ENCODE peak calls at places on chromosomes 11 and 22, in eight cellular contexts. W is HCT116; S is K562; L is neural progenitor cell; G is heart right ventricle; C is bronchial epithelial cell; A is OCI-LY7; O is CD8-positive, alpha-beta memory T cell. N is an unnamed sample.

GRCh38 chr22:26553056-26553752 is 36.7 kb downstream of the TPST2 start:
- DNase-seq in C (peak; percentile 73), L (no peak), A (peak; percentile 34), G (no peak), W (no peak), O (no peak), S (no peak), N (peak; percentile 80)

GRCh38 chr11:24298126-24298525 is 198.7 kb upstream of the LUZP2 start:
- DNase-seq in A (no peak), W (no peak), O (no peak), C (peak; percentile 7), S (no peak), L (no peak), G (no peak), N (no peak)

GRCh38 chr22:20429254-20430100 is 8.1 kb downstream of the SCARF2 start:
- DNase-seq in G (no peak), A (peak; percentile 65), L (peak; percentile 87), W (no peak), S (peak; percentile 100), C (peak; percentile 7), O (peak; percentile 87), N (no peak)

GRCh38 chr11:110778351-110778750 is 66.1 kb upstream of the ARHGAP20 start:
- DNase-seq in L (no peak), A (peak; percentile 35), S (no peak), G (no peak), C (no peak), W (no peak), O (no peak), N (no peak)

GRCh38 chr11:2135018-2135569 is 4.1 kb downstream of the IGF2 start:
- DNase-seq in O (peak; percentile 32), C (no peak), G (no peak), L (no peak), W (no peak), S (no peak), A (no peak), N (no peak)

GRCh38 chr11:43585877-43586608 is 94.5 kb upstream of the HSD17B12 start:
- DNase-seq in C (no peak), G (no peak), W (no peak), A (no peak), O (no peak), L (no peak), S (no peak), N (no peak)

GRCh38 chr22:17143101-17143500 is 16.0 kb downstream of the HDHD5 start:
- DNase-seq in O (no peak), S (no peak), L (no peak), A (no peak), G (no peak), W (no peak), C (no peak), N (no peak)

GRCh38 chr22:49968313-49968830 is 7.8 kb downstream of the PIM3 start:
- DNase-seq in L (no peak), O (peak; percentile 45), C (no peak), S (no peak), A (no peak), W (no peak), G (no peak), N (no peak)

GRCh38 chr22:43260818-43261217 is 73.9 kb upstream of the TTLL12 start:
- DNase-seq in S (no peak), W (no peak), C (no peak), O (no peak), G (no peak), L (no peak), A (no peak), N (peak; percentile 34)

GRCh38 chr11:83459802-83460201 is 173.6 kb upstream of the CCDC90B start:
- DNase-seq in W (no peak), G (no peak), L (no peak), S (no peak), C (peak; percentile 73), A (no peak), O (no peak), N (no peak)

GRCh38 chr11:113875414-113876073 is at the start of gene USP28:
- DNase-seq in O (peak; percentile 82), S (peak; percentile 98), G (peak; percentile 97), L (peak; percentile 99), W (peak; percentile 85), C (peak; percentile 76), A (peak; percentile 97), N (peak; percentile 94)

GRCh38 chr11:76543006-76543703 is 98.3 kb downstream of the EMSY start:
- DNase-seq in S (peak; percentile 12), O (no peak), L (no peak), C (peak; percentile 72), W (no peak), A (no peak), G (no peak), N (no peak)

GRCh38 chr11:15189646-15190365 is 75.1 kb downstream of the INSC start:
- DNase-seq in L (no peak), C (peak; percentile 52), G (no peak), O (no peak), A (no peak), S (no peak), W (no peak), N (no peak)

GRCh38 chr22:50526849-50527801 is 1.7 kb upstream of the SCO2 start:
- DNase-seq in G (peak; percentile 64), C (peak; percentile 29), L (peak; percentile 24), S (peak; percentile 77), W (no peak), O (no peak), A (peak; percentile 60), N (no peak)

GRCh38 chr11:2795491-2795991 is 90.0 kb downstream of the CDKN1C start:
- DNase-seq in O (peak; percentile 27), L (no peak), A (no peak), S (no peak), W (no peak), C (no peak), G (no peak), N (no peak)

GRCh38 chr11:116835791-116836647 is 1.4 kb downstream of the APOA1 start:
- DNase-seq in S (peak; percentile 84), W (peak; percentile 88), A (peak; percentile 89), L (peak; percentile 96), C (peak; percentile 78), G (peak; percentile 83), O (peak; percentile 89), N (peak; percentile 89)
- H3K4me3 ChIP-seq in S (peak overlapping the region; percentile 24), W (peak overlapping the region; percentile 26), A (peak overlapping the region; percentile 41), L (peak overlapping the region; percentile 46), C (peak overlapping the region; percentile 27), G (peak overlapping the region; percentile 42), O (peak overlapping the region; percentile 78), N (peak overlapping the region; percentile 54)

GRCh38 chr22:24305260-24305692 is 34.6 kb downstream of the SPECC1L start:
- DNase-seq in S (no peak), C (peak; percentile 46), G (no peak), O (no peak), W (no peak), A (no peak), L (no peak), N (peak; percentile 51)

GRCh38 chr22:24304067-24304675 is 33.5 kb downstream of the SPECC1L start:
- DNase-seq in S (no peak), L (no peak), G (no peak), O (no peak), W (no peak), A (no peak), C (peak; percentile 20), N (no peak)

GRCh38 chr22:24302591-24302990 is 32.0 kb downstream of the SPECC1L start:
- DNase-seq in A (no peak), L (no peak), C (no peak), O (no peak), S (no peak), G (no peak), W (no peak), N (no peak)

GRCh38 chr22:24303007-24303406 is 32.4 kb downstream of the SPECC1L start:
- DNase-seq in A (no peak), C (peak; percentile 66), O (no peak), L (no peak), W (no peak), S (no peak), G (no peak), N (no peak)
- H3K36me3 ChIP-seq in A (peaks cover 64% of the 10 kb centered on the region), C (peaks cover 3% of the 10 kb centered on the region), O (peaks cover 7% of the 10 kb centered on the region), L (peaks cover 18% of the 10 kb centered on the region), W (peaks cover 37% of the 10 kb centered on the region), S (peaks cover 32% of the 10 kb centered on the region), G (no peaks in the 10 kb centered on the region), N (peaks cover 21% of the 10 kb centered on the region)

DNA sequence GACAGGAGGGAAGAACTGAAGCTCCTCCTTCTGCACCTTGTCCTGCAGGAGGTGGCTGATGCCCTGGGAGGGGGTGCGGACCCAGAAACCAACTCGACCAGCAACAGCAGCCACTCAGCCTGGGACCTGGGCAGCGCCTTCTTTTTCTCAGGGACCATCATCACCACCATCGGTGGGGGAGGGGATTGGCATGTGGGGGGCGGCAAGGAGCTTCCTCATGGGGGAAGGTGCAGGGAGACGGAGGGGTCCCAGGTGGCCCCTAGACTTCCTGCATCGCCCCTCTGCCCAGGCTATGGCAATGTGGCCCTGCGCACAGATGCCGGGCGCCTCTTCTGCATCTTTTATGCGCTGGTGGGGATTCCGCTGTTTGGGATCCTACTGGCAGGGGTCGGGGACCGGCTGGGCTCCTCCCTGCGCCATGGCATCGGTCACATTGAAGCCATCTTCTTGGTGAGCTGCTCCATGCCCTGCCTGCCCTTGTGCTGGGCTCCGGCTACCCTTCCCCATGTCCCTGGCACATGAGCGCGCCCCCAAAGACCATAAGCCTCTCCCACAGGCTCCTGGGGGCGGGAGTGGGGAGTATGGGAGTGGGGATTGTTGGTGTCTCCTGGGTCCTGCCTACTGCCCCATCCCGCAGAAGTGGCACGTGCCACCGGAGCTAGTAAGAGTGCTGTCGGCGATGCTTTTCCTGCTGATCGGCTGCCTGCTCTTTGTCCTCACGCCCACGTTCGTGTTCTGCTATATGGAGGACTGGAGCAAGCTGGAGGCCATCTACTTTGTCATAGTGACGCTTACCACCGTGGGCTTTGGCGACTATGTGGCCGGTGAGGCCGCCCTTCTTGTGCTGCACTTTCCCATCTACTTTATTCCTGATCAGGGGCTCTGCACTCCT is 3.1 kb upstream of the CATSPERZ start:
- DNase-seq in O (no peak), S (no peak), A (no peak), L (no peak), G (no peak), W (no peak), C (no peak), N (no peak)
- H3K4me3 ChIP-seq in O (no peak overlapping the region), S (no peak overlapping the region), A (no peak overlapping the region), L (no peak overlapping the region), G (no peak overlapping the region), W (no peak overlapping the region), C (no peak overlapping the region), N (no peak overlapping the region)

GRCh38 chr22:37855462-37855861 is 6.2 kb downstream of the EIF3L start:
- DNase-seq in L (no peak), W (no peak), A (no peak), G (no peak), S (no peak), O (no peak), C (peak; percentile 25), N (no peak)

GRCh38 chr22:37849089-37849751 is at the start of gene EIF3L:
- DNase-seq in G (peak; percentile 90), C (peak; percentile 84), O (peak; percentile 91), A (peak; percentile 92), S (peak; percentile 90), L (peak; percentile 90), W (peak; percentile 79), N (peak; percentile 81)

GRCh38 chr22:37852418-37852817 is 3.2 kb downstream of the EIF3L start:
- DNase-seq in C (no peak), L (no peak), O (no peak), W (no peak), S (no peak), A (no peak), G (no peak), N (no peak)

GRCh38 chr22:37850801-37851200 is 1.6 kb downstream of the EIF3L start:
- DNase-seq in W (no peak), G (no peak), L (no peak), S (no peak), A (no peak), C (no peak), O (no peak), N (no peak)

GRCh38 chr22:37854946-37855345 is 5.7 kb downstream of the EIF3L start:
- DNase-seq in L (no peak), S (no peak), A (no peak), C (no peak), O (no peak), W (no peak), G (no peak), N (no peak)
- H3K36me3 ChIP-seq in L (peaks cover 16% of the 10 kb centered on the region), S (peaks cover 85% of the 10 kb centered on the region), A (peaks cover 89% of the 10 kb centered on the region), C (peaks cover 22% of the 10 kb centered on the region), O (peaks cover 43% of the 10 kb centered on the region), W (peaks cover 69% of the 10 kb centered on the region), G (peaks cover 4% of the 10 kb centered on the region), N (peaks cover 68% of the 10 kb centered on the region)

N was measured in brain microvascular endothelial cell.